ENCODE peak calls at places on chromosome X, in nine cellular contexts. One of them, this sample, is unnamed.

GRCh38 chrX:318068-318738 is 393 bp downstream of the GTPBP6 start:
- DNase-seq in RWPE1: peak; percentile 95
- DNase-seq in left lung: peak; percentile 96
- DNase-seq in mammary epithelial cell: peak; percentile 98
- DNase-seq in WERI-Rb-1: peak; percentile 99
- DNase-seq in H1: peak; percentile 99
- DNase-seq in adrenal gland: peak; percentile 100
- DNase-seq in uterus: peak; percentile 99
- DNase-seq in endodermal cell: peak; percentile 100
- DNase-seq in this sample: peak; percentile 99

GRCh38 chrX:108322243-108322642 is 116.0 kb downstream of the COL4A6 start:
- DNase-seq in RWPE1: no peak
- DNase-seq in left lung: no peak
- DNase-seq in mammary epithelial cell: no peak
- DNase-seq in WERI-Rb-1: no peak
- DNase-seq in H1: no peak
- DNase-seq in adrenal gland: no peak
- DNase-seq in uterus: no peak
- DNase-seq in endodermal cell: no peak
- DNase-seq in this sample: no peak

GRCh38 chrX:44572340-44572938 is 29.8 kb upstream of the FUNDC1 start:
- DNase-seq in RWPE1: no peak
- DNase-seq in left lung: no peak
- DNase-seq in mammary epithelial cell: no peak
- DNase-seq in WERI-Rb-1: no peak
- DNase-seq in H1: no peak
- DNase-seq in adrenal gland: no peak
- DNase-seq in uterus: no peak
- DNase-seq in endodermal cell: no peak
- DNase-seq in this sample: no peak

GRCh38 chrX:103678199-103678993 is 8.1 kb downstream of the MORF4L2 start:
- DNase-seq in RWPE1: no peak
- DNase-seq in left lung: no peak
- DNase-seq in mammary epithelial cell: peak; percentile 49
- DNase-seq in WERI-Rb-1: no peak
- DNase-seq in H1: no peak
- DNase-seq in adrenal gland: no peak
- DNase-seq in uterus: no peak
- DNase-seq in endodermal cell: no peak
- DNase-seq in this sample: no peak

GRCh38 chrX:34275710-34276109 is 143.6 kb upstream of the FAM47A start:
- DNase-seq in RWPE1: no peak
- DNase-seq in left lung: no peak
- DNase-seq in mammary epithelial cell: no peak
- DNase-seq in WERI-Rb-1: no peak
- DNase-seq in H1: no peak
- DNase-seq in adrenal gland: no peak
- DNase-seq in uterus: no peak
- DNase-seq in endodermal cell: no peak
- DNase-seq in this sample: no peak

GRCh38 chrX:147351644-147352043 is 537.1 kb upstream of the CXorf51A start:
- DNase-seq in RWPE1: no peak
- DNase-seq in left lung: no peak
- DNase-seq in mammary epithelial cell: no peak
- DNase-seq in WERI-Rb-1: no peak
- DNase-seq in H1: no peak
- DNase-seq in adrenal gland: no peak
- DNase-seq in uterus: no peak
- DNase-seq in endodermal cell: no peak
- DNase-seq in this sample: no peak

GRCh38 chrX:13094780-13095425 is 50.5 kb upstream of the FAM9C start:
- DNase-seq in RWPE1: no peak
- DNase-seq in left lung: no peak
- DNase-seq in mammary epithelial cell: no peak
- DNase-seq in WERI-Rb-1: no peak
- DNase-seq in H1: no peak
- DNase-seq in adrenal gland: no peak
- DNase-seq in uterus: no peak
- DNase-seq in endodermal cell: no peak
- DNase-seq in this sample: no peak

GRCh38 chrX:55813150-55813549 is 95.6 kb downstream of the RRAGB start:
- DNase-seq in RWPE1: no peak
- DNase-seq in left lung: peak; percentile 8
- DNase-seq in mammary epithelial cell: no peak
- DNase-seq in WERI-Rb-1: no peak
- DNase-seq in H1: no peak
- DNase-seq in adrenal gland: no peak
- DNase-seq in uterus: no peak
- DNase-seq in endodermal cell: peak; percentile 39
- DNase-seq in this sample: no peak

GRCh38 chrX:12950851-12951589 is 23.9 kb upstream of the TMSB4X start:
- DNase-seq in RWPE1: no peak
- DNase-seq in left lung: no peak
- DNase-seq in mammary epithelial cell: no peak
- DNase-seq in WERI-Rb-1: peak; percentile 59
- DNase-seq in H1: no peak
- DNase-seq in adrenal gland: no peak
- DNase-seq in uterus: no peak
- DNase-seq in endodermal cell: peak; percentile 93
- DNase-seq in this sample: no peak

GRCh38 chrX:151973851-151974335 is 583 bp downstream of the GABRE start:
- DNase-seq in RWPE1: peak; percentile 15
- DNase-seq in left lung: peak; percentile 51
- DNase-seq in mammary epithelial cell: peak; percentile 32
- DNase-seq in WERI-Rb-1: peak; percentile 38
- DNase-seq in H1: no peak
- DNase-seq in adrenal gland: no peak
- DNase-seq in uterus: peak; percentile 34
- DNase-seq in endodermal cell: no peak
- DNase-seq in this sample: peak; percentile 21

GRCh38 chrX:96183843-96184242 is 500.8 kb upstream of the DIAPH2 start:
- DNase-seq in RWPE1: no peak
- DNase-seq in left lung: no peak
- DNase-seq in mammary epithelial cell: no peak
- DNase-seq in WERI-Rb-1: no peak
- DNase-seq in H1: no peak
- DNase-seq in adrenal gland: no peak
- DNase-seq in uterus: no peak
- DNase-seq in endodermal cell: no peak
- DNase-seq in this sample: no peak

GRCh38 chrX:65894138-65894537 is 145.7 kb downstream of the VSIG4 start:
- DNase-seq in RWPE1: no peak
- DNase-seq in left lung: no peak
- DNase-seq in mammary epithelial cell: no peak
- DNase-seq in WERI-Rb-1: no peak
- DNase-seq in H1: no peak
- DNase-seq in adrenal gland: no peak
- DNase-seq in uterus: no peak
- DNase-seq in endodermal cell: no peak
- DNase-seq in this sample: no peak

GRCh38 chrX:64894454-64895038 is 81.7 kb downstream of the ZC4H2 start:
- DNase-seq in RWPE1: no peak
- DNase-seq in left lung: no peak
- DNase-seq in mammary epithelial cell: peak; percentile 8
- DNase-seq in WERI-Rb-1: peak; percentile 33
- DNase-seq in H1: peak; percentile 58
- DNase-seq in adrenal gland: peak; percentile 15
- DNase-seq in uterus: no peak
- DNase-seq in endodermal cell: peak; percentile 84
- DNase-seq in this sample: peak; percentile 4

GRCh38 chrX:7574325-7574724 is 268.6 kb upstream of the VCX start:
- DNase-seq in RWPE1: peak; percentile 5
- DNase-seq in left lung: no peak
- DNase-seq in mammary epithelial cell: peak; percentile 64
- DNase-seq in WERI-Rb-1: no peak
- DNase-seq in H1: no peak
- DNase-seq in adrenal gland: no peak
- DNase-seq in uterus: no peak
- DNase-seq in endodermal cell: peak; percentile 62
- DNase-seq in this sample: no peak

GRCh38 chrX:57821703-57822375 is 88.4 kb downstream of the ZXDA start:
- DNase-seq in RWPE1: peak; percentile 19
- DNase-seq in left lung: no peak
- DNase-seq in mammary epithelial cell: peak; percentile 35
- DNase-seq in WERI-Rb-1: peak; percentile 22
- DNase-seq in H1: no peak
- DNase-seq in adrenal gland: peak; percentile 20
- DNase-seq in uterus: peak; percentile 28
- DNase-seq in endodermal cell: peak; percentile 43
- DNase-seq in this sample: peak; percentile 25

GRCh38 chrX:133776072-133776471 is 209.3 kb downstream of the GPC3 start:
- DNase-seq in RWPE1: peak; percentile 0
- DNase-seq in left lung: no peak
- DNase-seq in mammary epithelial cell: no peak
- DNase-seq in WERI-Rb-1: peak; percentile 18
- DNase-seq in H1: peak; percentile 79
- DNase-seq in adrenal gland: no peak
- DNase-seq in uterus: no peak
- DNase-seq in endodermal cell: peak; percentile 84
- DNase-seq in this sample: no peak

GRCh38 chrX:104085919-104086318 is 9.9 kb upstream of the TMSB15C start:
- DNase-seq in RWPE1: no peak
- DNase-seq in left lung: peak; percentile 21
- DNase-seq in mammary epithelial cell: no peak
- DNase-seq in WERI-Rb-1: no peak
- DNase-seq in H1: no peak
- DNase-seq in adrenal gland: no peak
- DNase-seq in uterus: no peak
- DNase-seq in endodermal cell: peak; percentile 49
- DNase-seq in this sample: no peak

GRCh38 chrX:21740329-21741274 is 17.3 kb downstream of the SMPX start:
- DNase-seq in RWPE1: no peak
- DNase-seq in left lung: no peak
- DNase-seq in mammary epithelial cell: no peak
- DNase-seq in WERI-Rb-1: peak; percentile 16
- DNase-seq in H1: no peak
- DNase-seq in adrenal gland: no peak
- DNase-seq in uterus: no peak
- DNase-seq in endodermal cell: peak; percentile 57
- DNase-seq in this sample: peak; percentile 4

GRCh38 chrX:39648548-39649254 is 449.1 kb downstream of the BCOR start:
- DNase-seq in RWPE1: no peak
- DNase-seq in left lung: no peak
- DNase-seq in mammary epithelial cell: no peak
- DNase-seq in WERI-Rb-1: no peak
- DNase-seq in H1: no peak
- DNase-seq in adrenal gland: no peak
- DNase-seq in uterus: no peak
- DNase-seq in endodermal cell: no peak
- DNase-seq in this sample: no peak
- H3K27ac ChIP-seq in RWPE1: no peak overlapping the region
- H3K27ac ChIP-seq in left lung: no peak overlapping the region
- H3K27ac ChIP-seq in mammary epithelial cell: no peak overlapping the region
- H3K27ac ChIP-seq in WERI-Rb-1: no peak overlapping the region
- H3K27ac ChIP-seq in H1: no peak overlapping the region
- H3K27ac ChIP-seq in adrenal gland: no peak overlapping the region
- H3K27ac ChIP-seq in uterus: no peak overlapping the region
- H3K27ac ChIP-seq in endodermal cell: no peak overlapping the region
- H3K27ac ChIP-seq in this sample: no peak overlapping the region

GRCh38 chrX:110125435-110125834 is 122.5 kb downstream of the TMEM164 start:
- DNase-seq in RWPE1: no peak
- DNase-seq in left lung: no peak
- DNase-seq in mammary epithelial cell: no peak
- DNase-seq in WERI-Rb-1: peak; percentile 44
- DNase-seq in H1: peak; percentile 43
- DNase-seq in adrenal gland: no peak
- DNase-seq in uterus: no peak
- DNase-seq in endodermal cell: peak; percentile 67
- DNase-seq in this sample: no peak
- TF ChIP-seq CTCF in RWPE1: no peak
- TF ChIP-seq CTCF in left lung: no peak
- TF ChIP-seq CTCF in mammary epithelial cell: no peak
- TF ChIP-seq CTCF in WERI-Rb-1: peak; percentile 54
- TF ChIP-seq CTCF in H1: peak; percentile 45
- TF ChIP-seq CTCF in adrenal gland: no peak
- TF ChIP-seq CTCF in uterus: no peak
- TF ChIP-seq CTCF in endodermal cell: peak; percentile 79
- TF ChIP-seq CTCF in this sample: no peak

GRCh38 chrX:40755291-40756249 is 20.2 kb upstream of the MED14 start:
- DNase-seq in RWPE1: no peak
- DNase-seq in left lung: no peak
- DNase-seq in mammary epithelial cell: no peak
- DNase-seq in WERI-Rb-1: no peak
- DNase-seq in H1: no peak
- DNase-seq in adrenal gland: peak; percentile 42
- DNase-seq in uterus: no peak
- DNase-seq in endodermal cell: peak; percentile 63
- DNase-seq in this sample: peak; percentile 6

GRCh38 chrX:40746536-40746935 is 11.2 kb upstream of the MED14 start:
- DNase-seq in RWPE1: no peak
- DNase-seq in left lung: no peak
- DNase-seq in mammary epithelial cell: no peak
- DNase-seq in WERI-Rb-1: peak; percentile 37
- DNase-seq in H1: no peak
- DNase-seq in adrenal gland: no peak
- DNase-seq in uterus: no peak
- DNase-seq in endodermal cell: no peak
- DNase-seq in this sample: no peak

GRCh38 chrX:40748977-40749376 is 13.6 kb upstream of the MED14 start:
- DNase-seq in RWPE1: no peak
- DNase-seq in left lung: no peak
- DNase-seq in mammary epithelial cell: no peak
- DNase-seq in WERI-Rb-1: no peak
- DNase-seq in H1: no peak
- DNase-seq in adrenal gland: no peak
- DNase-seq in uterus: no peak
- DNase-seq in endodermal cell: no peak
- DNase-seq in this sample: no peak

DNA sequence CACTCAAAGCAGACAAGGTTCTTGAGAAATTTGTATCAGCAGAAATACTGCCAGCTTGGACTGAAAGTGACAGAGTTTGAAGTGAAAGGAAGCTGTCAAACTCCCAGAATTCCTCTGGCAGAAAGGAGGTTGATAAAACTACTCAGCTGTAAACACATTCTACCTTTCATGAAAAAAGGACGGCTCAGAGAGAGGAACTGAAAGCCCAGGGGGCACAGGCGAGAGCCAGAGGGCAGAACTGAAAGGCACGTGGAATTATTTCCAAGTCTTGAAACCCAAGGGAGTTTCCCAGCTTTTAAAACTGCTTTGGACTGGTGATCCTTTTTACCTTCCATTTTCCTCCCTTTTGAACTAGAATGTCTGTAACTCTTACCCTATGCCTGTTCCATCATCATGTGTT is 14.5 kb upstream of the MED14 start:
- DNase-seq in RWPE1: no peak
- DNase-seq in left lung: no peak
- DNase-seq in mammary epithelial cell: no peak
- DNase-seq in WERI-Rb-1: no peak
- DNase-seq in H1: no peak
- DNase-seq in adrenal gland: no peak
- DNase-seq in uterus: no peak
- DNase-seq in endodermal cell: no peak
- DNase-seq in this sample: no peak
- H3K27ac ChIP-seq in RWPE1: no peak overlapping the region
- H3K27ac ChIP-seq in left lung: no peak overlapping the region
- H3K27ac ChIP-seq in mammary epithelial cell: no peak overlapping the region
- H3K27ac ChIP-seq in WERI-Rb-1: no peak overlapping the region
- H3K27ac ChIP-seq in H1: no peak overlapping the region
- H3K27ac ChIP-seq in adrenal gland: no peak overlapping the region
- H3K27ac ChIP-seq in uterus: no peak overlapping the region
- H3K27ac ChIP-seq in endodermal cell: no peak overlapping the region
- H3K27ac ChIP-seq in this sample: no peak overlapping the region

GRCh38 chrX:81286075-81286474 is 84.2 kb downstream of the SH3BGRL start:
- DNase-seq in RWPE1: no peak
- DNase-seq in left lung: no peak
- DNase-seq in mammary epithelial cell: no peak
- DNase-seq in WERI-Rb-1: no peak
- DNase-seq in H1: no peak
- DNase-seq in adrenal gland: no peak
- DNase-seq in uterus: no peak
- DNase-seq in endodermal cell: no peak
- DNase-seq in this sample: no peak

GRCh38 chrX:81280148-81280547 is 78.2 kb downstream of the SH3BGRL start:
- DNase-seq in RWPE1: no peak
- DNase-seq in left lung: no peak
- DNase-seq in mammary epithelial cell: no peak
- DNase-seq in WERI-Rb-1: peak; percentile 19
- DNase-seq in H1: peak; percentile 51
- DNase-seq in adrenal gland: no peak
- DNase-seq in uterus: no peak
- DNase-seq in endodermal cell: peak; percentile 75
- DNase-seq in this sample: no peak
- TF ChIP-seq CTCF in RWPE1: no peak
- TF ChIP-seq CTCF in left lung: no peak
- TF ChIP-seq CTCF in mammary epithelial cell: no peak
- TF ChIP-seq CTCF in WERI-Rb-1: peak; percentile 48
- TF ChIP-seq CTCF in H1: peak; percentile 15
- TF ChIP-seq CTCF in adrenal gland: no peak
- TF ChIP-seq CTCF in uterus: no peak
- TF ChIP-seq CTCF in endodermal cell: peak; percentile 63
- TF ChIP-seq CTCF in this sample: no peak

This sample was measured in prostate gland.